ENCODE peak calls at places on chromosomes 5 and 9, in four cellular contexts. G is CD8-positive, alpha-beta memory T cell; I is SK-N-SH; L is aorta. Y is an unnamed sample.

GRCh38 chr5:77697692-77698091 is 59.2 kb upstream of the OTP start:
- DNase-seq in I (no peak), L (no peak), G (no peak), Y (no peak)

GRCh38 chr5:102959055-102959454 is 160.9 kb downstream of the GIN1 start:
- DNase-seq in L (no peak), G (no peak), I (no peak), Y (no peak)

GRCh38 chr5:90474235-90475107 is at the start of the genes MBLAC2 and POLR3G:
- DNase-seq in I (peak; percentile 95), G (peak; percentile 94), L (peak; percentile 96), Y (peak; percentile 97)

GRCh38 chr9:133950206-133950915 is 41.8 kb downstream of the VAV2 start:
- DNase-seq in I (no peak), G (no peak), L (peak; percentile 72), Y (no peak)

GRCh38 chr9:131017067-131017466 is 8.1 kb downstream of the LAMC3 start:
- DNase-seq in L (no peak), G (no peak), I (no peak), Y (no peak)

GRCh38 chr5:61082516-61083280 is 79.6 kb downstream of the SMIM15 start:
- DNase-seq in G (no peak), I (no peak), L (no peak), Y (no peak)

GRCh38 chr5:131288328-131288727 is 24.5 kb downstream of the CDC42SE2 start:
- DNase-seq in I (no peak), G (no peak), L (no peak), Y (no peak)

GRCh38 chr9:70159630-70160029 is 99.1 kb upstream of the SMC5 start:
- DNase-seq in L (no peak), I (no peak), G (no peak), Y (no peak)

GRCh38 chr9:127899200-127899943 is at the start of gene ST6GALNAC6:
- DNase-seq in G (peak; percentile 73), I (peak; percentile 98), L (peak; percentile 93), Y (peak; percentile 90)

GRCh38 chr5:132748522-132749000 is 1.3 kb downstream of the CCNI2 start:
- DNase-seq in I (peak; percentile 4), L (no peak), G (no peak), Y (no peak)

DNA sequence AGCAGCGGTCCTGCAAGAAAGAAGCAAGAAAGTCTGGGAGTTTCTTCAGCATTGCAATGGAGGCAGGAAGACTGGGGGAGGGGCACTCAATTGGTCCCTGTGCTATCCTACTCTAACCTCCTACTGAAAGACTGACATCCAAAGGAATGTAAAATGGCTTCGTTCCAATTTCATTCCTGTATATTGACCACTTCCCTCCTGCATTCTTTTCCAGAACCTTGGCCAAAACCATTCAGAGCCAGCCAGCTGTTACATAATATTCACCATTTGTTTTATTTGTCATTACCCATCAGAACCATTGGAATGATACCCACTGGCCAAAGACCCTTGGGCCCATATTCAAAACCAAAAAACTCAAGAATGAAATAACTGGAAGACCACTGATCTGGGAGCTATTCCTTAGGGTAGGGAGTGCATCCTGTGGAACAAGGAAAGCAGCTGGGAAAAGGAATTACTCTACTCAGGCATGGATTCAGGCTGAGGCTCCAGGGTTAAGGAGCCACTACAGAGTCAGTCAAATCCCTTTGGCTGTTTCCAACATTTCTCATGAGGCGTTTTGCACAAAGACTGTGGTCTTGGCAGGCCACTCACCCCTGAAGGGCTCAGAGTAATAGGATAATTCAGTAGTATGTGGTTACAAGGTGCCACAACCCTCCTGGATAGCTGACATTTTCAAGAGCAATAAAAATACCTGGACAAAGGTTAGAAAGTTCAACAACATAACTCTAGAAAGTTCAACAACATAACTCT is 148.7 kb upstream of the SLC1A3 start:
- DNase-seq in L (no peak), I (no peak), G (no peak), Y (no peak)
- H3K27ac ChIP-seq in L (no peak overlapping the region), I (no peak overlapping the region), G (no peak overlapping the region), Y (no peak overlapping the region)

GRCh38 chr5:135303582-135304173 is 95.4 kb downstream of the MACROH2A1 start:
- DNase-seq in G (no peak), L (no peak), I (no peak), Y (no peak)
- H3K27ac ChIP-seq in G (no peak overlapping the region), L (no peak overlapping the region), I (no peak overlapping the region), Y (no peak overlapping the region)

DNA sequence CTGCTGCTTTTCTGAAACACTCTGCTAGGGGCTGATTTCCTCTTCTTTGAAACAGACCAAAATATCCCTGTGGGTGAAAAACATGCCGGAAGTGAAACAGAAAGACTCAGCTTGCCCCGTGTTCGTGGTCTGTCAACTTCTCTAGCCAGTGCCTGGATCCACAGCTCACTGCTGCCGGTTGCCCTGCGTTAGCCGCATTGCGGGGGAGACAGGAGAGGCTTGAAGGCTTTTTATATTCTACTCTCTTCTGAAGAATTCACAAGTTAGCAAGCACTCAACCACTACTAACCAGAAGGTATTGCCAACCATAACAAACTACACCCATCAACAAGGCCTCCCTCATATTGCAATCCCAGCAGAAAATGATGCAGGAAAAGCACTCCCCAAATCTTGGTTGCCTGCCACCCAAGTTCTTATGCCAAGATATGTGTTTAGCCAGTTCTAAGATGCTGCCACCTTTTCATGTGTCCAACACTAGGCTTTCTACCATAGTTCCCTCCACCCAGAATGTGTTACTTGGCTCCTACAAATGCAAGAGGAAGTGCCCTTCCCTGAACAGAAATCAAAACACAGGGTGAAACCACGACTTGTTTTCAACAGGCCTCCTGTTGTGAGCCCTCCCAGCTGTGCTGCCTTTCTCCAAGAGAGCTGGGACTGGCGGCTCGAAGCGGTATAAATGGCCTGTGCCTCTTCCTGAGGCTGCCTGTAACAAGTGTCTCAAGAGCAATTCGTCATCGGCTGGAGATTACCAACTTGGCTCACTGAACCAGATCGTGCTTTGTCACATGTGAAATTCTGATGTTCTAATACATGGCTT is 128.9 kb downstream of the SNX18 start:
- DNase-seq in L (peak; percentile 84), G (peak; percentile 82), I (no peak), Y (peak; percentile 75)
- H3K27ac ChIP-seq in L (peak overlapping the region; percentile 96), G (peak overlapping the region; percentile 14), I (no peak overlapping the region), Y (peak overlapping the region; percentile 78)

GRCh38 chr5:123696948-123697347 is 185.0 kb downstream of the CSNK1G3 start:
- DNase-seq in L (no peak), I (no peak), G (no peak), Y (no peak)
- H3K27ac ChIP-seq in L (no peak overlapping the region), I (peak overlapping the region; percentile 53), G (no peak overlapping the region), Y (no peak overlapping the region)

DNA sequence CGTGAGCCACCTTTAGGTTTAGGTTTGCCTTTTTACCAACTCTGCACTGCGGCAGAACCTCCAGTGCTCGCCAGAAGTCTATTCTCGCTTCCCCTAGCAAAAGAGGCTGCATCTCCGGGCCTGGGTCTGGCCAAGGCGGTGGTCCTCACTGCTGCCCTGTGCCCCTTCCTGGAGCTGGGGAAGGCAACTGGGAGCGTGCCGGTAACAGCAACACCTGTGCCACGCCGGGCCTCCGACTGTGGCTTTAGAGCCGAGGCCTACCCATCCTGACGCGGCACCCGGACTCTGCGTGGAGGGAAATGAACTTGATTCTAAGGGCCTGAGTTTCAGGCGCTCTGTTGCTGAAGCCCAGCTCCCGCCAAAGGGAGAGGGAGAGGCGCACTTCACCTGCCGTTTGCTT is 82.4 kb upstream of the SPATA31C2 start:
- DNase-seq in L (peak; percentile 61), I (no peak), G (no peak), Y (no peak)
- H3K27ac ChIP-seq in L (no peak overlapping the region), I (no peak overlapping the region), G (no peak overlapping the region), Y (no peak overlapping the region)